ENCODE peak calls at places on chromosomes 5 and 9, in four cellular contexts. One of them, this sample, is unnamed.

GRCh38 chr5:98016771-98017170 is 756.7 kb upstream of the RGMB start:
- DNase-seq in tibial artery: no peak
- DNase-seq in GM06990: no peak
- DNase-seq in AG09309: no peak
- DNase-seq in this sample: no peak

GRCh38 chr5:80364892-80365291 is 43.0 kb upstream of the ZFYVE16 start:
- DNase-seq in GM06990: no peak
- DNase-seq in tibial artery: no peak
- DNase-seq in AG09309: no peak
- DNase-seq in this sample: no peak

GRCh38 chr9:119556129-119556875 is 187.1 kb upstream of the BRINP1 start:
- DNase-seq in tibial artery: peak; percentile 85
- DNase-seq in AG09309: peak; percentile 10
- DNase-seq in GM06990: peak; percentile 57
- DNase-seq in this sample: peak; percentile 65

GRCh38 chr5:171307843-171308452 is 1.1 kb upstream of the TLX3 start:
- DNase-seq in AG09309: no peak
- DNase-seq in tibial artery: peak; percentile 54
- DNase-seq in GM06990: no peak
- DNase-seq in this sample: no peak

GRCh38 chr5:145775893-145776444 is 59.2 kb downstream of the PRELID2 start:
- DNase-seq in AG09309: peak; percentile 78
- DNase-seq in GM06990: no peak
- DNase-seq in tibial artery: no peak
- DNase-seq in this sample: no peak

GRCh38 chr5:120535900-120536299 is 71.8 kb downstream of the PRR16 start:
- DNase-seq in GM06990: no peak
- DNase-seq in tibial artery: no peak
- DNase-seq in AG09309: no peak
- DNase-seq in this sample: no peak

GRCh38 chr5:137220523-137220927 is 278.6 kb downstream of the SPOCK1 start:
- DNase-seq in tibial artery: no peak
- DNase-seq in GM06990: peak; percentile 6
- DNase-seq in AG09309: peak; percentile 55
- DNase-seq in this sample: no peak

GRCh38 chr5:110752953-110753352 is 14.1 kb downstream of the SLC25A46 start:
- DNase-seq in tibial artery: no peak
- DNase-seq in AG09309: no peak
- DNase-seq in GM06990: no peak
- DNase-seq in this sample: no peak

GRCh38 chr9:33458444-33458843 is 11.1 kb upstream of the AQP3 start:
- DNase-seq in AG09309: no peak
- DNase-seq in GM06990: peak; percentile 60
- DNase-seq in tibial artery: no peak
- DNase-seq in this sample: no peak

GRCh38 chr9:79551999-79552398 is 19.8 kb upstream of the TLE4 start:
- DNase-seq in tibial artery: no peak
- DNase-seq in GM06990: no peak
- DNase-seq in AG09309: no peak
- DNase-seq in this sample: no peak

GRCh38 chr5:55223219-55223987 is 3.7 kb downstream of the MCIDAS start:
- DNase-seq in GM06990: peak; percentile 34
- DNase-seq in AG09309: no peak
- DNase-seq in tibial artery: no peak
- DNase-seq in this sample: no peak

GRCh38 chr5:58849995-58850667 is 267.3 kb downstream of the RAB3C start:
- DNase-seq in AG09309: no peak
- DNase-seq in GM06990: no peak
- DNase-seq in tibial artery: no peak
- DNase-seq in this sample: peak; percentile 23

GRCh38 chr5:145949474-145949873 is 13.1 kb downstream of the SH3RF2 start:
- DNase-seq in GM06990: no peak
- DNase-seq in AG09309: no peak
- DNase-seq in tibial artery: no peak
- DNase-seq in this sample: no peak

GRCh38 chr9:74645007-74645639 is 148.0 kb downstream of the RORB start:
- DNase-seq in GM06990: no peak
- DNase-seq in AG09309: no peak
- DNase-seq in tibial artery: no peak
- DNase-seq in this sample: no peak

GRCh38 chr5:78182838-78183237 is 111.7 kb downstream of the AP3B1 start:
- DNase-seq in AG09309: no peak
- DNase-seq in GM06990: no peak
- DNase-seq in tibial artery: no peak
- DNase-seq in this sample: no peak

GRCh38 chr5:17374973-17375844 is 122.8 kb upstream of the TAF11L2 start:
- DNase-seq in AG09309: no peak
- DNase-seq in tibial artery: no peak
- DNase-seq in GM06990: no peak
- DNase-seq in this sample: no peak

GRCh38 chr5:7910738-7911428 is 41.9 kb downstream of the MTRR start:
- DNase-seq in GM06990: no peak
- DNase-seq in tibial artery: no peak
- DNase-seq in AG09309: no peak
- DNase-seq in this sample: no peak

GRCh38 chr5:111158105-111158744 is 66.0 kb upstream of the CAMK4 start:
- DNase-seq in GM06990: peak; percentile 16
- DNase-seq in AG09309: no peak
- DNase-seq in tibial artery: peak; percentile 64
- DNase-seq in this sample: no peak

DNA sequence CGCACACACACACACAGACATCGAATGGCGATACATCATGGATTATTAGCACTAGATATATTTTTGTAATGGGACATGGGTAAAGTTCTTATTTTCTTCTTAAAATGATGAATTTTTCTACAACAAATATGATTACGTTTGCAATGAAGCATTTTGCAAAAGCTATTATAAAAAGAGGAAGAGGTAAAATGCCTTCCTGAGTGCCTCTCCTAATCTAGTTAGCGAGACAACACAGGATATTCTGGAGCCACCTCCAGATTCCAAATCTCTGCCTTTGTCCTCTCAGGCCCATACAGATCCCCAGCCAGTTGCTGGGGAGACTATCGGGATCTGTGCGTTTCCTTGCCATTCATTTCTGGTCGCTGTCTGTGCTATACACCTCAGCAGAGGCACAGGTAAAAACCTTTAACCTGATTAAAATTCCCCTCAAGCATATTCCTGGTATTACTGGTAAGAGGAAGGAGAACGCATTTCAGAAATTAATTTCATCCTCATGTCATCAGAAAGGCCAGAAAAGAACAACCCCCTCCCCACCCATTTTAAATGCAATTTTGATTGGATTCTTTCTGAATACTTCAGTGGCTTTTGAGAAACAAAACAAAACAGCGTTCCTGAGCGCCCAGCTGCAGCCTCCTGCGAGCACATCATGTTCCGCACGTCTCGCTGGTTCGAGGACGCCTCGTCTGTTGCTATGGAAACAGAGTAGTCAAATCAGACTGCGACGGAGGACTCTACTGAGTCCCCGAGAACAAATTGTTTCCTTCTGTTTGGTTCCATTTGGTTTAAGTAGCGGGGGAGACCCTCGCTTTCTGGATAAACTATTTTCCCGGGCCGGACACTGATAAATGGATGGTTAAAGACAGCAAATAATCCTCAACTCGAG is 69.3 kb downstream of the SLC28A3 start:
- DNase-seq in tibial artery: peak; percentile 69
- DNase-seq in GM06990: no peak
- DNase-seq in AG09309: peak; percentile 13
- DNase-seq in this sample: peak; percentile 76
- H3K4me3 ChIP-seq in tibial artery: no peak overlapping the region
- H3K4me3 ChIP-seq in GM06990: no peak overlapping the region
- H3K4me3 ChIP-seq in AG09309: peak overlapping the region; percentile 31
- H3K4me3 ChIP-seq in this sample: peak overlapping the region; percentile 33

DNA sequence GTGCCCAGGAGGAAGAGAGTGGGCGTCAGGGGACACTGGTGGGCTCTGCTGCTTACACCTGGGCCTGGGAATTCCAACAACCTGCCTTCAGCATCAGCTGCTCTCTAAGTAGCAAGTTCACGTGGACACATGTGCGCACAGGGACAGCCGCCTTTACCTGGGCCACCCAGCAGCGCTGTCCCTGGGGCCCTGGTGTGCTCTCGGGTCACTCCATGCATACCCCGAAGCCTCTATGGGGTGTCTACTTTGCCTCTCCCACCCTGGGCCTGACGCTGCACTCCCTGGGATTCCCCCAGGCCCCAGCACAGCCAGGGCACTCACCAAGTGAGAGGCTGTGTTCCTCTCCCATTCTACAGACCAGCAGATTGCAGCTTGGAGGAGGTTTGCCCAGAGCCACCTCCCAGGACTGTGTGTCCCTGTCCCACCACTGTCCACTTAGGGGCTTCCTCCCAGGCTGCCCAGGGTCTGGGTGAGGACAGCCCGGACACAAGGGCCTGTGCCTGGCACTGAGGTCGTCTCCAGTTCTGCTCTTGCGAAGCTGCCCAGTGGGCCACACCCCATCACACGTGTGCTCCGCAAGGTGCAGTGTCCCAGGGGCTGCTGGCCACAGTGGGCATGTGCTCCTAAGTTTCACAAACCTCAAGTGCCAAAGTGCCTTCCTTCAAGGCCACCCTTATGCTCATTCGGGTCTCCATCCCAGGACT is 5.9 kb downstream of the NINJ1 start:
- DNase-seq in tibial artery: no peak
- DNase-seq in AG09309: no peak
- DNase-seq in GM06990: no peak
- DNase-seq in this sample: no peak
- H3K4me3 ChIP-seq in tibial artery: no peak overlapping the region
- H3K4me3 ChIP-seq in AG09309: no peak overlapping the region
- H3K4me3 ChIP-seq in GM06990: no peak overlapping the region
- H3K4me3 ChIP-seq in this sample: no peak overlapping the region

GRCh38 chr5:138662599-138662998 is 87.4 kb upstream of the HSPA9 start:
- DNase-seq in tibial artery: no peak
- DNase-seq in AG09309: no peak
- DNase-seq in GM06990: no peak
- DNase-seq in this sample: no peak
- H3K4me3 ChIP-seq in tibial artery: no peak overlapping the region
- H3K4me3 ChIP-seq in AG09309: no peak overlapping the region
- H3K4me3 ChIP-seq in GM06990: no peak overlapping the region
- H3K4me3 ChIP-seq in this sample: no peak overlapping the region

GRCh38 chr9:125540497-125540896 is 166.5 kb downstream of the MAPKAP1 start:
- DNase-seq in AG09309: no peak
- DNase-seq in tibial artery: no peak
- DNase-seq in GM06990: no peak
- DNase-seq in this sample: no peak
- H3K4me3 ChIP-seq in AG09309: no peak overlapping the region
- H3K4me3 ChIP-seq in tibial artery: no peak overlapping the region
- H3K4me3 ChIP-seq in GM06990: no peak overlapping the region
- H3K4me3 ChIP-seq in this sample: no peak overlapping the region

GRCh38 chr9:3474821-3475220 is 51.0 kb downstream of the RFX3 start:
- DNase-seq in tibial artery: no peak
- DNase-seq in AG09309: no peak
- DNase-seq in GM06990: no peak
- DNase-seq in this sample: no peak

GRCh38 chr9:3478549-3478953 is 47.2 kb downstream of the RFX3 start:
- DNase-seq in GM06990: peak; percentile 66
- DNase-seq in tibial artery: no peak
- DNase-seq in AG09309: no peak
- DNase-seq in this sample: no peak

GRCh38 chr9:3479516-3480352 is 46.1 kb downstream of the RFX3 start:
- DNase-seq in AG09309: no peak
- DNase-seq in tibial artery: no peak
- DNase-seq in GM06990: peak; percentile 64
- DNase-seq in this sample: no peak

GRCh38 chr9:3475300-3476020 is 50.3 kb downstream of the RFX3 start:
- DNase-seq in GM06990: no peak
- DNase-seq in AG09309: no peak
- DNase-seq in tibial artery: no peak
- DNase-seq in this sample: no peak

GRCh38 chr9:3477236-3477834 is 48.5 kb downstream of the RFX3 start:
- DNase-seq in GM06990: peak; percentile 74
- DNase-seq in tibial artery: no peak
- DNase-seq in AG09309: no peak
- DNase-seq in this sample: no peak
- H3K4me3 ChIP-seq in GM06990: peak overlapping the region; percentile 14
- H3K4me3 ChIP-seq in tibial artery: no peak overlapping the region
- H3K4me3 ChIP-seq in AG09309: no peak overlapping the region
- H3K4me3 ChIP-seq in this sample: no peak overlapping the region

DNA sequence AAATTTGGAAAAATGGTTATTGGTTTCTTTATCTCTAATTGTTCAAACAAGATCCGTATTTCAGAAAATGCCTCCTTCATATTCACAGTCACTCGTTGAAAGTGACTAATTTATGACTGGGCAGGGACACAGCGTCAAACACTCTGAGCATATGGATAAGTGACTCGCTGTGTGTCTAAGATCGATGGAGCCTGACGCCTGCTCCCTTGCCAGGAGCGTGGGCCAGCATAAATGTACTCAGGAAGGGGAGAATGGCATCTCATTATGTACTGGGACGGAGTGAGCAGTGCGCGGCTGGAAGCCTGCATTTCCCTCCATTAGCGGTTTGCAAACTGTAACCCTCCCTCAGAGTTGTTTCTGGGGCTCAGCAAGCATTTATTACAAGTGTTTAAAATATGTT is 79.8 kb upstream of the CAST start:
- DNase-seq in GM06990: no peak
- DNase-seq in AG09309: no peak
- DNase-seq in tibial artery: no peak
- DNase-seq in this sample: peak; percentile 36
- H3K4me3 ChIP-seq in GM06990: no peak overlapping the region
- H3K4me3 ChIP-seq in AG09309: no peak overlapping the region
- H3K4me3 ChIP-seq in tibial artery: no peak overlapping the region
- H3K4me3 ChIP-seq in this sample: no peak overlapping the region

DNA sequence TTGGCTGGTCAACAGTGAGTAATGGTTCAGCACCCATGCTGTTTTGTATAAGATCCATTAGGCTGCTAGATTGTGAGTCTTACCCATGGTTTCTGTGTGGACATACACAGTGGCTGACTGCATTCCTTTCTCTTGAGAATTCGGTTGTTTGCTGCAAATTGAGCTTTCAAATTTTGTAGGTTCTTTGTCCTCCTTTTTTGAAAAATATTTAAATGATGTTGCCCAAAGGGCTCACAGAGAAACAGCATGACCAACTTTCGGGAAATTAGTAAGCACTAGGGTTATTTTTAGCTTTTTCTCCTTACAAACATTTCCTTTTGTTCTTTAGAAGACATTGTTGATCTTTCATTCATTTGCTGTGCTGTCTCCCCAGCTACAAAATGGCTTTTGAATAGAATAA is 79.3 kb downstream of the NLN start:
- DNase-seq in AG09309: peak; percentile 61
- DNase-seq in tibial artery: no peak
- DNase-seq in GM06990: no peak
- DNase-seq in this sample: no peak
- H3K4me3 ChIP-seq in AG09309: no peak overlapping the region
- H3K4me3 ChIP-seq in tibial artery: no peak overlapping the region
- H3K4me3 ChIP-seq in GM06990: no peak overlapping the region
- H3K4me3 ChIP-seq in this sample: peak overlapping the region; percentile 20

This sample was measured in dorsolateral prefrontal cortex.